ENCODE peak calls at places on chromosomes 12 and 14, in ten cellular contexts. One of them, this sample, is unnamed.

GRCh38 chr12:65881965-65882413 is 57.7 kb downstream of the HMGA2 start:
- DNase-seq in AG09309: no peak
- DNase-seq in right lobe of liver: peak
- DNase-seq in fibroblast of pulmonary artery: peak
- DNase-seq in thoracic aorta: peak
- DNase-seq in BE2C: no peak
- DNase-seq in transverse colon: peak
- DNase-seq in heart left ventricle: peak
- DNase-seq in tibial nerve: peak
- DNase-seq in coronary artery: peak
- DNase-seq in this sample: peak

GRCh38 chr12:120885521-120885920 is 18.6 kb downstream of the SPPL3 start:
- DNase-seq in AG09309: no peak
- DNase-seq in heart left ventricle: no peak
- DNase-seq in coronary artery: no peak
- DNase-seq in transverse colon: no peak
- DNase-seq in tibial nerve: no peak
- DNase-seq in right lobe of liver: no peak
- DNase-seq in BE2C: no peak
- DNase-seq in fibroblast of pulmonary artery: no peak
- DNase-seq in thoracic aorta: no peak
- DNase-seq in this sample: no peak

GRCh38 chr14:87102979-87103378 is 890.0 kb downstream of the GALC start:
- DNase-seq in tibial nerve: no peak
- DNase-seq in thoracic aorta: no peak
- DNase-seq in coronary artery: no peak
- DNase-seq in heart left ventricle: no peak
- DNase-seq in AG09309: no peak
- DNase-seq in BE2C: no peak
- DNase-seq in right lobe of liver: no peak
- DNase-seq in transverse colon: no peak
- DNase-seq in fibroblast of pulmonary artery: peak
- DNase-seq in this sample: peak

GRCh38 chr12:68538722-68539614 is 71.7 kb upstream of the RAP1B start:
- DNase-seq in thoracic aorta: peak
- DNase-seq in fibroblast of pulmonary artery: peak
- DNase-seq in transverse colon: peak
- DNase-seq in coronary artery: no peak
- DNase-seq in BE2C: no peak
- DNase-seq in AG09309: no peak
- DNase-seq in tibial nerve: peak
- DNase-seq in right lobe of liver: no peak
- DNase-seq in heart left ventricle: peak
- DNase-seq in this sample: peak

GRCh38 chr12:69027411-69027811 is 94.4 kb upstream of the CPM start:
- DNase-seq in tibial nerve: no peak
- DNase-seq in AG09309: no peak
- DNase-seq in transverse colon: no peak
- DNase-seq in thoracic aorta: no peak
- DNase-seq in heart left ventricle: no peak
- DNase-seq in BE2C: no peak
- DNase-seq in fibroblast of pulmonary artery: peak
- DNase-seq in coronary artery: no peak
- DNase-seq in right lobe of liver: no peak
- DNase-seq in this sample: peak

GRCh38 chr14:24437020-24437735 is 5.4 kb downstream of the SDR39U1 start:
- DNase-seq in fibroblast of pulmonary artery: no peak
- DNase-seq in tibial nerve: no peak
- DNase-seq in coronary artery: no peak
- DNase-seq in BE2C: no peak
- DNase-seq in transverse colon: no peak
- DNase-seq in heart left ventricle: peak
- DNase-seq in AG09309: no peak
- DNase-seq in right lobe of liver: no peak
- DNase-seq in thoracic aorta: no peak
- DNase-seq in this sample: no peak

GRCh38 chr14:61234215-61234916 is 46.8 kb downstream of the TMEM30B start:
- DNase-seq in tibial nerve: no peak
- DNase-seq in transverse colon: no peak
- DNase-seq in coronary artery: no peak
- DNase-seq in fibroblast of pulmonary artery: no peak
- DNase-seq in heart left ventricle: no peak
- DNase-seq in AG09309: no peak
- DNase-seq in thoracic aorta: no peak
- DNase-seq in BE2C: no peak
- DNase-seq in right lobe of liver: no peak
- DNase-seq in this sample: no peak

GRCh38 chr12:7959278-7960063 is 23.5 kb upstream of the SLC2A3 start:
- DNase-seq in heart left ventricle: no peak
- DNase-seq in transverse colon: peak
- DNase-seq in thoracic aorta: no peak
- DNase-seq in AG09309: no peak
- DNase-seq in BE2C: no peak
- DNase-seq in fibroblast of pulmonary artery: peak
- DNase-seq in coronary artery: no peak
- DNase-seq in tibial nerve: no peak
- DNase-seq in right lobe of liver: no peak
- DNase-seq in this sample: no peak

GRCh38 chr12:93173178-93173957 is 204.4 kb upstream of the NUDT4 start:
- DNase-seq in transverse colon: no peak
- DNase-seq in coronary artery: no peak
- DNase-seq in tibial nerve: no peak
- DNase-seq in thoracic aorta: no peak
- DNase-seq in heart left ventricle: no peak
- DNase-seq in fibroblast of pulmonary artery: no peak
- DNase-seq in AG09309: no peak
- DNase-seq in BE2C: no peak
- DNase-seq in right lobe of liver: no peak
- DNase-seq in this sample: peak

GRCh38 chr12:115160290-115161108 is 476.5 kb upstream of the TBX3 start:
- DNase-seq in fibroblast of pulmonary artery: no peak
- DNase-seq in transverse colon: no peak
- DNase-seq in right lobe of liver: no peak
- DNase-seq in AG09309: no peak
- DNase-seq in heart left ventricle: no peak
- DNase-seq in coronary artery: no peak
- DNase-seq in thoracic aorta: no peak
- DNase-seq in BE2C: no peak
- DNase-seq in tibial nerve: no peak
- DNase-seq in this sample: no peak

GRCh38 chr14:100445436-100446088 is 122.4 kb downstream of the SLC25A47 start:
- DNase-seq in transverse colon: no peak
- DNase-seq in coronary artery: no peak
- DNase-seq in fibroblast of pulmonary artery: no peak
- DNase-seq in thoracic aorta: no peak
- DNase-seq in right lobe of liver: no peak
- DNase-seq in tibial nerve: no peak
- DNase-seq in AG09309: no peak
- DNase-seq in BE2C: no peak
- DNase-seq in heart left ventricle: no peak
- DNase-seq in this sample: no peak

GRCh38 chr14:81991998-81992397 is 458.3 kb upstream of the SEL1L start:
- DNase-seq in fibroblast of pulmonary artery: peak
- DNase-seq in right lobe of liver: no peak
- DNase-seq in coronary artery: no peak
- DNase-seq in thoracic aorta: no peak
- DNase-seq in transverse colon: no peak
- DNase-seq in AG09309: no peak
- DNase-seq in BE2C: no peak
- DNase-seq in heart left ventricle: no peak
- DNase-seq in tibial nerve: no peak
- DNase-seq in this sample: no peak

GRCh38 chr12:124321040-124321481 is 26.2 kb downstream of the RFLNA start:
- DNase-seq in heart left ventricle: peak
- DNase-seq in right lobe of liver: peak
- DNase-seq in transverse colon: peak
- DNase-seq in coronary artery: no peak
- DNase-seq in tibial nerve: peak
- DNase-seq in fibroblast of pulmonary artery: peak
- DNase-seq in AG09309: no peak
- DNase-seq in BE2C: peak
- DNase-seq in thoracic aorta: no peak
- DNase-seq in this sample: peak

GRCh38 chr12:57191410-57191809 is 25.2 kb upstream of the NXPH4 start:
- DNase-seq in heart left ventricle: no peak
- DNase-seq in BE2C: no peak
- DNase-seq in transverse colon: no peak
- DNase-seq in fibroblast of pulmonary artery: no peak
- DNase-seq in thoracic aorta: no peak
- DNase-seq in right lobe of liver: no peak
- DNase-seq in AG09309: no peak
- DNase-seq in tibial nerve: no peak
- DNase-seq in coronary artery: no peak
- DNase-seq in this sample: peak

GRCh38 chr14:101977311-101978071 is 13.1 kb downstream of the DYNC1H1 start:
- DNase-seq in BE2C: no peak
- DNase-seq in heart left ventricle: no peak
- DNase-seq in right lobe of liver: no peak
- DNase-seq in coronary artery: no peak
- DNase-seq in tibial nerve: no peak
- DNase-seq in AG09309: no peak
- DNase-seq in fibroblast of pulmonary artery: peak
- DNase-seq in thoracic aorta: no peak
- DNase-seq in transverse colon: no peak
- DNase-seq in this sample: no peak

DNA sequence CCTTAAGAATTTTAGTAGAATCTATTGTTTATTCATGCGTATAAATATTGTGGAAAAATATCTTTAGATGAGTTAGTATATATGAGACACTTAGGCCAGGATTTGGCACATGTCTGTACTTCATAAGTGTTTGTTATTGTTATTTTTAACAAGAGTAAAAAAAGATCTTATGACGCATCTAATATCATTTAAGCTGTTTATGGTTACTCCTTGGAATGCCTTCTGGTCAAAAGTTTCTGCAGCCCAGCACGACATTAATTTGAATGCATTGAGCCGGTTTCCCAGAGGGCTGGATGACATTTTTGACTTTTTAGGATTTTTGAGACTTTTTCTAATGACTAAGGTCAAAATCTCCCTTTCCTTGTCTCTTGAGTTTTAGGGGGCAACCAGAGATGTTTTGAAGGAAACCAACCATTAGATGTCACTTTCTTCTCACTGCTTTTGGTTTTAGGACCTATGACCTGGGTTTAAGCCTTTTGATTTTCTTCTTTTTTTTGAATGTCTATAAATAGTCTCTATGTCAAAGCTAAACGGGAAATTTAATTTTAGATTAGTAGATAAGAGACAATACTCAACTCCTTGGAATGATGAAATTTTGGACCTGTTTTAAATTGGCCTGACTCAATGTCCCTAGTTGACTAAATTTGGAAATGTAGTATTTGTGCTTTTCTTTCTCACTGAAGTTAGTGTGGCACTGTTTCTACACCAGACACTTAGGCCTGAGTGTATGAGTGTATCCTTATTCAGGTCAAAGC is 215.5 kb downstream of the AEBP2 start:
- DNase-seq in BE2C: no peak
- DNase-seq in transverse colon: no peak
- DNase-seq in heart left ventricle: no peak
- DNase-seq in thoracic aorta: no peak
- DNase-seq in right lobe of liver: no peak
- DNase-seq in fibroblast of pulmonary artery: peak
- DNase-seq in tibial nerve: no peak
- DNase-seq in coronary artery: no peak
- DNase-seq in AG09309: peak
- DNase-seq in this sample: peak
- TF ChIP-seq CTCF in BE2C: no peak
- TF ChIP-seq CTCF in transverse colon: no peak
- TF ChIP-seq CTCF in heart left ventricle: no peak
- TF ChIP-seq CTCF in thoracic aorta: no peak
- TF ChIP-seq CTCF in right lobe of liver: no peak
- TF ChIP-seq CTCF in fibroblast of pulmonary artery: no peak
- TF ChIP-seq CTCF in tibial nerve: no peak
- TF ChIP-seq CTCF in coronary artery: no peak
- TF ChIP-seq CTCF in AG09309: peak
- TF ChIP-seq CTCF in this sample: no peak

DNA sequence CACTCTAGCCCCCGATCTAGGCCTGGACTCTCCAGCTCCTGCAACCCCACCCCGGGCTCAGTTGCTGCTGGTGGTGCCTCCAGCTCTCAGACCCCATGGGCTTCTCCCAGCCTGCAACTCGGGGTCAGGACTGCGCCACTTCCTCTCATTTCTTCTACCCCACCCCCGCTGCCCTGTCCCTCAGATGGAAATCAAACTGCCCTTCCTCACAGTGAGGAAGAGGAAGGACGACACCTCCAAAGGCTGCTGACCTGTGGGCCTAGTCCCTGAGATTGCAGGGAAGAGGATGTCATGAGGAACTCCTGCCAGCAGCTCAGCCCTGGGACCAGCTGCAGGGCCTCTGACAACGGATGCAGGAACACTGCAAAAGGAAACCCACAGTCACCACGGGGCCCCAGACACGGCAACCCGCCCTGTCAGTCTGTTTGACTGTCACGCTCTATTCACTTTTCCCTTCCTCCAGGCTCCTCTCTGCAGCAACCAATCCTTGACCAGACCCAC is 29.3 kb upstream of the PNMA1 start:
- DNase-seq in tibial nerve: no peak
- DNase-seq in thoracic aorta: no peak
- DNase-seq in right lobe of liver: peak
- DNase-seq in transverse colon: peak
- DNase-seq in heart left ventricle: peak
- DNase-seq in fibroblast of pulmonary artery: no peak
- DNase-seq in BE2C: no peak
- DNase-seq in AG09309: no peak
- DNase-seq in coronary artery: peak
- DNase-seq in this sample: peak
- H3K4me3 ChIP-seq in tibial nerve: no peak
- H3K4me3 ChIP-seq in thoracic aorta: peak
- H3K4me3 ChIP-seq in right lobe of liver: no peak
- H3K4me3 ChIP-seq in transverse colon: no peak
- H3K4me3 ChIP-seq in heart left ventricle: no peak
- H3K4me3 ChIP-seq in fibroblast of pulmonary artery: no peak
- H3K4me3 ChIP-seq in BE2C: no peak
- H3K4me3 ChIP-seq in AG09309: no peak
- H3K4me3 ChIP-seq in coronary artery: peak
- H3K4me3 ChIP-seq in this sample: no peak

GRCh38 chr14:94623856-94624499 is 11.8 kb downstream of the SERPINA3 start:
- DNase-seq in BE2C: no peak
- DNase-seq in tibial nerve: no peak
- DNase-seq in thoracic aorta: no peak
- DNase-seq in heart left ventricle: no peak
- DNase-seq in coronary artery: no peak
- DNase-seq in fibroblast of pulmonary artery: no peak
- DNase-seq in transverse colon: no peak
- DNase-seq in AG09309: no peak
- DNase-seq in right lobe of liver: no peak
- DNase-seq in this sample: no peak
- TF ChIP-seq CTCF in BE2C: no peak
- TF ChIP-seq CTCF in tibial nerve: no peak
- TF ChIP-seq CTCF in thoracic aorta: no peak
- TF ChIP-seq CTCF in heart left ventricle: no peak
- TF ChIP-seq CTCF in coronary artery: no peak
- TF ChIP-seq CTCF in fibroblast of pulmonary artery: no peak
- TF ChIP-seq CTCF in transverse colon: no peak
- TF ChIP-seq CTCF in AG09309: no peak
- TF ChIP-seq CTCF in right lobe of liver: no peak
- TF ChIP-seq CTCF in this sample: no peak

DNA sequence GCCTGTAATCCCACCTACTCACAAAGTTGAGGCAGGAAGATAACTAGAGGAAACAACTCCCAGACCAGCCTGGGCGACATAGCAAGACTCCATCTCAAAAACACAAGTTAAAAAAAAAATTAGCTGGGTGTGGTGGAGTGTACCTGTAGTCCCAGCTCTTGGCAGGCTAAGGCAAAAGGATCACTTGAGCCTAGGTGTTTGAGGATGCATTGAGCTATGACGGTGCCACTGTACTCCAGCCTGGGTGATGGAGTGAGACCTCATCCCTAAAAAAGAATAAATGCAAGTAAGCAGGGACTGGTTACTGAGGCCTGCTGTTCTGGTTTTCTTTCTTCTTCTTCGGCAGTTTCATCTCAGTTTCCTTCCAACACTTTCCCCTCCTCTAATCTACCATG is 7.4 kb downstream of the PTPN21 start:
- DNase-seq in BE2C: no peak
- DNase-seq in tibial nerve: no peak
- DNase-seq in thoracic aorta: no peak
- DNase-seq in transverse colon: no peak
- DNase-seq in fibroblast of pulmonary artery: no peak
- DNase-seq in heart left ventricle: no peak
- DNase-seq in coronary artery: no peak
- DNase-seq in right lobe of liver: no peak
- DNase-seq in AG09309: no peak
- DNase-seq in this sample: no peak
- H3K4me3 ChIP-seq in BE2C: no peak
- H3K4me3 ChIP-seq in tibial nerve: no peak
- H3K4me3 ChIP-seq in thoracic aorta: no peak
- H3K4me3 ChIP-seq in transverse colon: no peak
- H3K4me3 ChIP-seq in fibroblast of pulmonary artery: no peak
- H3K4me3 ChIP-seq in heart left ventricle: no peak
- H3K4me3 ChIP-seq in coronary artery: no peak
- H3K4me3 ChIP-seq in right lobe of liver: no peak
- H3K4me3 ChIP-seq in AG09309: no peak
- H3K4me3 ChIP-seq in this sample: no peak